ENCODE peak calls at places on chromosomes 3 and 15, in four cellular contexts. V is vagina, Z is psoas muscle, E is A549. O is an unnamed sample.

GRCh38 chr15:79965836-79966630 is 5.0 kb downstream of the BCL2A1 start:
- DNase-seq in V (no peak), Z (no peak), E (no peak), O (no peak)

GRCh38 chr3:149702691-149703426 is 45.0 kb upstream of the WWTR1 start:
- DNase-seq in V (no peak), Z (no peak), E (no peak), O (no peak)

GRCh38 chr3:66403268-66403990 is 97.4 kb downstream of the LRIG1 start:
- DNase-seq in V (no peak), Z (no peak), E (no peak), O (no peak)

GRCh38 chr3:52333869-52334557 is 17.9 kb downstream of the DNAH1 start:
- DNase-seq in V (no peak), Z (peak; percentile 4), E (no peak), O (no peak)

GRCh38 chr3:49868951-49869454 is 703 bp downstream of the CAMKV start:
- DNase-seq in V (no peak), Z (no peak), E (no peak), O (no peak)

GRCh38 chr3:49699281-49699723 is 9.9 kb downstream of the RNF123 start:
- DNase-seq in V (no peak), Z (no peak), E (no peak), O (no peak)

GRCh38 chr3:37520802-37521350 is 340.8 kb upstream of the CTDSPL start:
- DNase-seq in V (no peak), Z (no peak), E (no peak), O (no peak)

GRCh38 chr3:150721285-150722130 is 17.8 kb upstream of the ERICH6 start:
- DNase-seq in V (no peak), Z (no peak), E (peak; percentile 75), O (no peak)

GRCh38 chr3:90184861-90185260 is 1077.4 kb downstream of the EPHA3 start:
- DNase-seq in V (no peak), Z (no peak), E (no peak), O (no peak)

GRCh38 chr3:43727930-43728329 is 37.2 kb downstream of the ABHD5 start:
- DNase-seq in V (no peak), Z (no peak), E (no peak), O (no peak)

GRCh38 chr3:81668283-81668682 is 93.2 kb downstream of the GBE1 start:
- DNase-seq in V (no peak), Z (no peak), E (no peak), O (no peak)

GRCh38 chr3:57007513-57008415 is 52.7 kb upstream of the SPATA12 start:
- DNase-seq in V (peak; percentile 94), Z (peak; percentile 83), E (peak; percentile 21), O (no peak)

GRCh38 chr15:63497642-63498100 is 6.7 kb upstream of the USP3 start:
- DNase-seq in V (no peak), Z (no peak), E (no peak), O (peak; percentile 64)

GRCh38 chr15:31472636-31473383 is 146.2 kb downstream of the KLF13 start:
- DNase-seq in V (peak; percentile 87), Z (no peak), E (no peak), O (no peak)

GRCh38 chr3:64741344-64741743 is 53.5 kb upstream of the ADAMTS9 start:
- DNase-seq in V (no peak), Z (peak; percentile 61), E (no peak), O (no peak)

GRCh38 chr15:101049282-101049681 is 130.1 kb downstream of the LRRK1 start:
- DNase-seq in V (peak; percentile 78), Z (no peak), E (no peak), O (no peak)

GRCh38 chr15:59237854-59238252 is 31.2 kb downstream of the LDHAL6B start:
- DNase-seq in V (no peak), Z (no peak), E (no peak), O (no peak)

GRCh38 chr3:128281461-128282367 is 128.4 kb downstream of the EEFSEC start:
- DNase-seq in V (no peak), Z (no peak), E (no peak), O (no peak)

GRCh38 chr15:48927181-48927580 is 36.5 kb downstream of the SHC4 start:
- DNase-seq in V (no peak), Z (no peak), E (no peak), O (no peak)

GRCh38 chr3:106759686-106760085 is 617.6 kb upstream of the CCDC54 start:
- DNase-seq in V (no peak), Z (no peak), E (no peak), O (no peak)

GRCh38 chr15:58521293-58521991 is 89.7 kb downstream of the LIPC start:
- DNase-seq in V (no peak), Z (no peak), E (peak; percentile 60), O (no peak)

GRCh38 chr3:56025316-56025715 is 443.0 kb downstream of the ERC2 start:
- DNase-seq in V (no peak), Z (no peak), E (no peak), O (no peak)

GRCh38 chr3:127589600-127590281 is 792 bp downstream of the TPRA1 start:
- DNase-seq in V (no peak), Z (peak; percentile 76), E (no peak), O (no peak)

GRCh38 chr3:12288466-12289129 is at the start of gene PPARG:
- DNase-seq in V (no peak), Z (peak; percentile 57), E (peak; percentile 69), O (no peak)

GRCh38 chr3:173745952-173746682 is 348.6 kb downstream of the NLGN1 start:
- DNase-seq in V (no peak), Z (no peak), E (no peak), O (no peak)

GRCh38 chr3:33940149-33940548 is 141.7 kb downstream of the PDCD6IP start:
- DNase-seq in V (no peak), Z (no peak), E (no peak), O (no peak)

GRCh38 chr3:186180891-186181471 is 72.1 kb upstream of the ETV5 start:
- DNase-seq in V (peak; percentile 60), Z (no peak), E (no peak), O (no peak)

GRCh38 chr3:20323307-20323927 is 137.4 kb upstream of the SGO1 start:
- DNase-seq in V (no peak), Z (no peak), E (no peak), O (no peak)

GRCh38 chr3:112360574-112360973 is 27.6 kb downstream of the CD200 start:
- DNase-seq in V (no peak), Z (no peak), E (no peak), O (no peak)

GRCh38 chr15:82864967-82865366 is 55.5 kb downstream of the WHAMM start:
- DNase-seq in V (no peak), Z (no peak), E (no peak), O (no peak)

GRCh38 chr15:58369261-58369699 is 62.5 kb upstream of the LIPC start:
- DNase-seq in V (peak; percentile 22), Z (no peak), E (no peak), O (no peak)

GRCh38 chr15:52180196-52180835 is 10.9 kb downstream of the GNB5 start:
- DNase-seq in V (no peak), Z (no peak), E (no peak), O (peak; percentile 33)

GRCh38 chr15:62742409-62743171 is 300.0 kb upstream of the TPM1 start:
- DNase-seq in V (peak; percentile 98), Z (peak; percentile 83), E (peak; percentile 70), O (peak; percentile 2)

GRCh38 chr3:78322780-78323179 is 1282.9 kb downstream of the ROBO2 start:
- DNase-seq in V (no peak), Z (no peak), E (no peak), O (no peak)

DNA sequence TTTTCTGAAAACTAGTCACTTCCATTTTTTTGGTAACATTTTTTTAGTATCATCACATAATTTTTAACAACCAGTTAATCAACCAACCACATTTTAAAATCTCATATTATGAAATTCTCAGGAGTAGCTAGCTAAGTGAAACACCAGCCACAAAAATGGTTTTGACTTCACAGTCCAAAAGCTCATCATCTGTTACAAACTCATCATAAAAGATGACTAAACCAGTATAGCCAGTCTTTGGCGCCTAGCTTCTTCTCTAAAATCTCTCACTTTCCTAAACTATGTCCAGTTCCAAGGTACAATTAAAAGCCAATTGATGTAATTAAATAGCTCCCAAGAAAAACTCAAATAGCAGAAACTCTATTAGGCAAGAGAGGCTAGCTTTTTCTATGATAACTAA is 88.2 kb upstream of the ZNF385D start:
- DNase-seq in V (no peak), Z (no peak), E (no peak), O (no peak)
- H3K27ac ChIP-seq in V (no peak overlapping the region), Z (peak overlapping the region; percentile 11), E (no peak overlapping the region), O (no peak overlapping the region)

GRCh38 chr3:45948409-45948808 is 5.1 kb downstream of the CXCR6 start:
- DNase-seq in V (no peak), Z (no peak), E (no peak), O (no peak)

GRCh38 chr3:45950686-45951600 is 7.7 kb downstream of the CXCR6 start:
- DNase-seq in V (no peak), Z (no peak), E (no peak), O (peak; percentile 35)

GRCh38 chr3:45948881-45949280 is 5.6 kb downstream of the CXCR6 start:
- DNase-seq in V (no peak), Z (no peak), E (no peak), O (no peak)

GRCh38 chr3:45949432-45949831 is 6.2 kb downstream of the CXCR6 start:
- DNase-seq in V (no peak), Z (no peak), E (no peak), O (no peak)

DNA sequence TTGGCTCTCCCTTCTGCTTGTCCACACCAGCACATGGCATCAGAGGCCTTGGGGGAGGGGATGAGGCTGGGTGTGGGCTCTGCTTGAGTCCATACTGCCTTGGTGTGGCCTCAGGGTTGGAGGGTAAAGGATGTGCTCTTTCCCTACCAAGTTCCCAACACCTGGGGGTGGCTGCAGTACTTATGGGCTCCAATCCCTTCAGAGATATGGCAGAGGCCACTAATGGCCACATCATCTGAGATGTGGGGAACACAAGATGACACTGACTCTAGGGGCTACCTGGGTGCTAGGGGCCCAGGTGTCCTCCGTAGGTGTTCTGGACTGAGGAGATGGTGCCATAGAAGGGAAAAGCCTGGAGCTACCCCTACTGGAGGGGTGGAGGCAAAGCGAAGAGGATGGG is 6.9 kb downstream of the CXCR6 start:
- DNase-seq in V (no peak), Z (no peak), E (no peak), O (no peak)
- TF ChIP-seq CTCF in V (no peak), Z (no peak), E (no peak), O (no peak)

DNA sequence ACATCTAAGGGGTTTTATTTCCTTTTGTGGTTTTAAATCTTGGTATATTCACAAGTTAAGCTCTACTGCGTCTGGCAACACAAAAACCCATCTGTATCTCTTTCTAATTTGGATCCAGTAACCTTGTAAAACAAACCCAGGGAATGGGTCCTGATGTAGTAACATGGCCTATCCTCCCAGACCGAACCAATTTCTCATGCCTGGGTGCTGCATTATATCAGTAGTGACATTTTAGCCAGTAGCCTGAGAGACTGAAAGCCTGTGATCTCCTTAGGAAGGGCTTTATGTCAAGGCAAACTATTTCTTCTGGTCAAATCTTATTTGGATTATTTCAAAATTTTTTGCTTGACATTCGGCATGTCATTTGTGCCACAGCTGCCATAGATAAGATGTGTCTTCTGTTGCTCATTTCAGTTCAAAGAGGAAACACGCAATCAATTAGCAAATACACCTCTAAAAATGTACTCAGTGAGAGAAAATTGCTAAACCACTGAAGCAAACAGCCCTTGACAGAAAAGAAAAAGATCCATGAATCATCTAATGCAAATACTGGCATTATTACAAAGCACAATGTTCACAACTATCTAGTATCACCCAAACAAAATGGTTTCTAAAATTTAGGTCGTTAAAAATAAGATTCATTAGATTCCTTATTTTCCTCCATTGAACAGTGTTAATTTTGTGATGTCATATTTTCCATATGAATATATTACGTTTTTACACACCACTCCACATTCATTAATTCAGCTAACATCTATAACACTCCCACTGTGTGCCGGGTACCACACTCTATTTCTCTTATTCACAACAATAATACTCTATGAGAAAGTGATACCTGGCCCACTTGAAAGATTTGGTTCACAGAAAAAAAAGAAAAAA is 4.0 kb downstream of the NPTN start:
- DNase-seq in V (no peak), Z (no peak), E (no peak), O (no peak)
- H3K9me3 ChIP-seq in V (no peaks in the 10 kb centered on the region), Z (no peaks in the 10 kb centered on the region), E (no peaks in the 10 kb centered on the region), O (no peaks in the 10 kb centered on the region)

GRCh38 chr3:182731764-182732163 is 61.5 kb upstream of the ATP11B start:
- DNase-seq in V (no peak), Z (no peak), E (no peak), O (no peak)
- H3K27ac ChIP-seq in V (no peak overlapping the region), Z (no peak overlapping the region), E (no peak overlapping the region), O (no peak overlapping the region)

O was measured in CD4-positive, alpha-beta T cell.